ENCODE peak calls at places on chromosomes 16 and 17, in nine cellular contexts. H, A, D, F, O, K, Y, T and P are unnamed samples.
A peak's percentile ranks its signal among the peaks of the same experiment; 100 is the strongest.

GRCh38 chr16:74107795-74108610 is 188.6 kb upstream of the PSMD7 start:
- DNase-seq in F (peak; percentile 77), K (no peak), O (peak; percentile 13), H (no peak), T (peak; percentile 41), A (peak; percentile 39), Y (no peak), D (no peak), P (no peak)

GRCh38 chr17:73089322-73089721 is 3.2 kb downstream of the SLC39A11 start:
- DNase-seq in Y (no peak), A (no peak), D (no peak), O (no peak), H (no peak), F (no peak), K (no peak), T (no peak), P (no peak)

GRCh38 chr17:19502517-19502916 is 31.1 kb upstream of the SLC47A1 start:
- DNase-seq in K (no peak), Y (no peak), O (no peak), T (no peak), D (peak; percentile 60), H (no peak), A (no peak), F (no peak), P (no peak)

GRCh38 chr17:29114141-29114540 is 66.1 kb downstream of the MYO18A start:
- DNase-seq in T (no peak), Y (no peak), K (no peak), H (no peak), D (no peak), A (no peak), O (no peak), F (no peak), P (no peak)

GRCh38 chr16:57800213-57801097 is 1.8 kb downstream of the KIFC3 start:
- DNase-seq in H (no peak), Y (no peak), K (no peak), F (no peak), O (no peak), A (no peak), D (no peak), T (peak; percentile 60), P (no peak)

GRCh38 chr17:10286324-10286723 is 86.5 kb downstream of the MYH13 start:
- DNase-seq in F (no peak), H (no peak), T (no peak), K (no peak), Y (no peak), O (no peak), A (no peak), D (no peak), P (no peak)

GRCh38 chr17:76050226-76051070 is 21.9 kb downstream of the SRP68 start:
- DNase-seq in K (no peak), H (no peak), O (no peak), T (no peak), D (no peak), Y (no peak), F (no peak), A (no peak), P (no peak)

GRCh38 chr17:31413871-31414589 is 22.6 kb downstream of the RAB11FIP4 start:
- DNase-seq in D (no peak), H (peak; percentile 71), A (peak; percentile 61), F (no peak), Y (no peak), O (no peak), K (no peak), T (no peak), P (no peak)

GRCh38 chr17:63402808-63403207 is 43.3 kb downstream of the CYB561 start:
- DNase-seq in T (no peak), K (no peak), D (no peak), A (no peak), F (no peak), Y (no peak), O (no peak), H (peak; percentile 82), P (no peak)

GRCh38 chr17:63399856-63400255 is 46.2 kb downstream of the CYB561 start:
- DNase-seq in F (peak; percentile 48), K (no peak), O (peak; percentile 81), T (peak; percentile 76), Y (peak; percentile 77), D (no peak), H (peak; percentile 56), A (no peak), P (no peak)

GRCh38 chr17:63395075-63395815 is 50.9 kb downstream of the CYB561 start:
- DNase-seq in O (peak; percentile 27), K (no peak), D (no peak), A (no peak), F (no peak), T (no peak), Y (no peak), H (peak; percentile 90), P (no peak)

GRCh38 chr17:63398680-63399079 is 47.4 kb downstream of the CYB561 start:
- DNase-seq in F (no peak), H (peak; percentile 17), D (no peak), K (no peak), T (no peak), O (no peak), A (no peak), Y (no peak), P (no peak)

DNA sequence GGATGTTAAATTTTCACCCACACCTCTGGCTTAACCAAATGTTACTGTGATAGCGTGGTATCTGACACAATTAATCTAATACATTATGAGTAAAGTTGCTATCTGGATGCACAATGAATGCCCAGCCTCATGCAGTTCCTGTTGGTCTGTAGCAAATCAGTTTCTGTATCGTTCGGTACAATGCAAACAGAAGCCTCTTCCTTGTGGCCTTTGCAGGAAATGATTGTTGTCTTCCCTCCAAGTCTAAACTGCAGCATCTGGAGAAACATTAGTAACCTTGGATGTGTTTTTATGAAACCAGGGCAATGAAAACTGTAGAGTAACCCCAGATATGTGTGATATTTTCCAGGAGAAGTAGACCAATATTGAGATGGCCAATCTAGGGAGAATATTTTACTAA is 46.8 kb downstream of the CYB561 start:
- DNase-seq in O (no peak), H (peak; percentile 66), Y (no peak), D (no peak), F (no peak), K (no peak), A (no peak), T (no peak), P (no peak)
- H3K27ac ChIP-seq in O (peak overlapping the region; percentile 43), H (peak overlapping the region; percentile 42), Y (peak overlapping the region; percentile 64), D (no peak overlapping the region), F (no peak overlapping the region), K (no peak overlapping the region), A (no peak overlapping the region), T (no peak overlapping the region), P (no peak overlapping the region)

GRCh38 chr17:57475786-57476185 is 219.5 kb downstream of the MSI2 start:
- DNase-seq in O (no peak), H (no peak), K (no peak), A (no peak), D (no peak), T (no peak), Y (no peak), F (no peak), P (no peak)

GRCh38 chr17:57480438-57481196 is 224.3 kb downstream of the MSI2 start:
- DNase-seq in T (no peak), H (peak; percentile 93), Y (peak; percentile 43), A (no peak), O (no peak), K (no peak), D (no peak), F (no peak), P (no peak)

GRCh38 chr17:57477483-57478357 is 221.4 kb downstream of the MSI2 start:
- DNase-seq in K (peak; percentile 54), F (no peak), D (no peak), Y (no peak), T (peak; percentile 37), A (no peak), O (no peak), H (no peak), P (no peak)

GRCh38 chr17:57478851-57479250 is 222.5 kb downstream of the MSI2 start:
- DNase-seq in K (no peak), F (no peak), T (no peak), O (no peak), H (no peak), D (no peak), Y (no peak), A (no peak), P (no peak)

GRCh38 chr17:57478433-57478832 is 222.1 kb downstream of the MSI2 start:
- DNase-seq in A (no peak), D (no peak), O (peak; percentile 85), F (peak; percentile 45), H (peak; percentile 96), K (peak; percentile 83), T (peak; percentile 87), Y (peak; percentile 50), P (no peak)
- H3K27ac ChIP-seq in A (no peak overlapping the region), D (no peak overlapping the region), O (peak overlapping the region; percentile 76), F (no peak overlapping the region), H (no peak overlapping the region), K (peak overlapping the region; percentile 92), T (peak overlapping the region; percentile 84), Y (peak overlapping the region; percentile 72), P (no peak overlapping the region)

DNA sequence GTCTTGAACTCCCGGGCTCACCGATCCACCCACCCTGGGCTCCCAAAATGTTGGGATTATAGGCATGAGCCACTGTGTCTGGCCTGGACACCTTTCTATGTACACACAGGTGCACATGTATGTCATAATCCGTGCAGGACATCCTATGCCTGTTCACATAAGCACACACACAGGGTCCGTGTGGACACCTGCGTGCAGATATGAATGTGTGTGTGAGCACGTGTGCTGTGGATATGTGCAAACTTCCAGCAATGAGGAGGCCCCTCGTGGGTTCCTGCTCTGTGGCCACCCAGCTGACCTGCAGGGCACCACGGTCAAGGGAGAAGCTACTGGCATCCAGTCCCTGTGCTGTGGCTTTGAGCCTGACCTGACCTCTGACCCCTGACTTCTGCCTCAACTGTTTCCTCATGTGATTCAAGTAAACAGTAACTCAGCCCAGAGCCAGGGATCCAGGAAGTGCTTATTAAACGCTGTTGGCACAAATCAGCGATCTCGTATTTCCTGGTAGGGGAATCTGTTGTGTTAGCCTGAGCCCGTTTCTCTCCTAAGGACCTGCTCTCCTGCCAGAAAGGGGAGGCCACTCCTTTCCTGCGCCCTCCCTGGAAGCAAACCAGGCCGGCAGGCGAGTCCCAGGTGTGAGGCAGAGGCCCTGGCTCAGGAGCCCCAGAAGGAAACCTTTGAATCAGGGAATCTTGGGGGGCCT is 6.5 kb downstream of the CPNE7 start:
- DNase-seq in Y (no peak), H (peak; percentile 65), K (no peak), O (no peak), D (no peak), A (no peak), T (no peak), F (peak; percentile 65), P (no peak)
- H3K27ac ChIP-seq in Y (no peak overlapping the region), H (peak overlapping the region; percentile 83), K (no peak overlapping the region), O (no peak overlapping the region), D (no peak overlapping the region), A (no peak overlapping the region), T (no peak overlapping the region), F (peak overlapping the region; percentile 50), P (no peak overlapping the region)

GRCh38 chr16:27924411-27925118 is 138.9 kb downstream of the GSG1L start:
- DNase-seq in H (peak; percentile 1), D (no peak), T (no peak), Y (no peak), F (no peak), K (no peak), O (no peak), A (no peak), P (no peak)

GRCh38 chr16:27928542-27928941 is 135.0 kb downstream of the GSG1L start:
- DNase-seq in O (no peak), F (no peak), A (no peak), H (no peak), D (no peak), K (no peak), T (no peak), Y (no peak), P (no peak)

GRCh38 chr16:27927266-27927901 is 136.1 kb downstream of the GSG1L start:
- DNase-seq in D (no peak), H (no peak), F (no peak), A (no peak), Y (no peak), K (no peak), T (no peak), O (no peak), P (no peak)

GRCh38 chr16:27923751-27924150 is 139.8 kb downstream of the GSG1L start:
- DNase-seq in Y (no peak), H (no peak), F (no peak), K (no peak), O (no peak), D (no peak), T (no peak), A (no peak), P (no peak)

DNA sequence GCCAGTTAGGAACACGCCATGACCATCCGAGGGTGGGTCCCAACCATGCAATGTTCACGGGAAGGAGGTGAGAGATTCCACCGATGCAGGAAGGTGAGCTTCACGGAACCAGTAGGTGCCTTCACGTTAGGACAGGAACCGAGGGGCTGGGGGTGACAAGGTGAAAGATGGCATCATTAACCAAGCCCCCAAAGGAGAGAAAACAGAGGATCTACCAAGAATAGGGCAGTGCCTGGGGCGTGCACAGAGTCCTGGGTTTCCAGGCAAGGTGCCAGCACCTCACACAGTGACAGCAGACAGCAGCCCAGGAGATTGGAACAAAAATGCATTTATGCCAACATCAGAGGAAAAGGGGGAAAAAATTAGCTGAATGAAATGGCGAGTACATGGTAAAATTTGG is 137.9 kb downstream of the GSG1L start:
- DNase-seq in D (no peak), T (no peak), K (no peak), H (no peak), O (no peak), F (no peak), Y (no peak), A (no peak), P (no peak)
- H3K27ac ChIP-seq in D (no peak overlapping the region), T (no peak overlapping the region), K (no peak overlapping the region), H (no peak overlapping the region), O (no peak overlapping the region), F (no peak overlapping the region), Y (no peak overlapping the region), A (no peak overlapping the region), P (no peak overlapping the region)